ENCODE peak calls at places on chromosomes 5 and 9, in four cellular contexts. T is HFF-Myc, B is BE2C, R is uterus. S is an unnamed sample.

GRCh38 chr5:15008476-15008875 is 136.9 kb upstream of the ANKH start:
- DNase-seq in B (peak; percentile 76), R (peak; percentile 83), T (peak; percentile 78), S (peak; percentile 97)

GRCh38 chr5:171848006-171848405 is 62.4 kb downstream of the SMIM23 start:
- DNase-seq in T (no peak), R (no peak), B (peak; percentile 26), S (no peak)

GRCh38 chr5:77637170-77638074 is 1.1 kb downstream of the OTP start:
- DNase-seq in R (no peak), B (no peak), T (no peak), S (no peak)

GRCh38 chr5:137250421-137250820 is 248.7 kb downstream of the SPOCK1 start:
- DNase-seq in B (no peak), T (no peak), R (no peak), S (no peak)

GRCh38 chr5:100667021-100667671 is 132.0 kb downstream of the FAM174A start:
- DNase-seq in B (no peak), R (no peak), T (no peak), S (no peak)

GRCh38 chr5:138969323-138970013 is 94.3 kb upstream of the LRRTM2 start:
- DNase-seq in R (no peak), B (peak; percentile 75), T (no peak), S (peak; percentile 49)

GRCh38 chr5:171588790-171589189 is 169.3 kb downstream of the FGF18 start:
- DNase-seq in T (no peak), B (no peak), R (no peak), S (no peak)

GRCh38 chr5:90384389-90384788 is 25.2 kb downstream of the CETN3 start:
- DNase-seq in R (no peak), T (no peak), B (no peak), S (no peak)

GRCh38 chr9:127455299-127455992 is 4.1 kb downstream of the LRSAM1 start:
- DNase-seq in B (no peak), R (no peak), T (no peak), S (no peak)

GRCh38 chr5:139417214-139417613 is 13.3 kb upstream of the SPATA24 start:
- DNase-seq in B (no peak), R (no peak), T (no peak), S (peak; percentile 77)

GRCh38 chr5:83375049-83375710 is 96.4 kb upstream of the VCAN start:
- DNase-seq in R (no peak), B (no peak), T (no peak), S (no peak)

GRCh38 chr5:175593794-175594193 is 64.1 kb upstream of the HRH2 start:
- DNase-seq in T (no peak), R (no peak), B (no peak), S (no peak)

GRCh38 chr9:128484686-128485413 is 19.7 kb upstream of the GLE1 start:
- DNase-seq in B (no peak), R (no peak), T (no peak), S (no peak)

GRCh38 chr9:125544988-125545651 is 161.9 kb downstream of the MAPKAP1 start:
- DNase-seq in B (no peak), R (peak; percentile 32), T (peak; percentile 88), S (peak; percentile 79)

GRCh38 chr9:16434522-16434921 is 435.9 kb downstream of the BNC2 start:
- DNase-seq in R (no peak), T (peak; percentile 72), B (no peak), S (no peak)

GRCh38 chr5:6903934-6904333 is 190.7 kb downstream of the TENT4A start:
- DNase-seq in R (no peak), B (no peak), T (no peak), S (no peak)

GRCh38 chr5:157339409-157339808 is 73.5 kb downstream of the CYFIP2 start:
- DNase-seq in B (no peak), R (no peak), T (no peak), S (no peak)

GRCh38 chr9:35690447-35691324 is 961 bp upstream of the TPM2 start:
- DNase-seq in B (peak; percentile 60), T (no peak), R (peak; percentile 91), S (peak; percentile 95)

GRCh38 chr9:4579011-4579410 is 83.1 kb upstream of the PLPP6 start:
- DNase-seq in B (no peak), R (no peak), T (no peak), S (no peak)

GRCh38 chr9:73575661-73576060 is 424.0 kb downstream of the ANXA1 start:
- DNase-seq in R (no peak), B (no peak), T (no peak), S (no peak)

GRCh38 chr5:37723147-37723961 is 116.5 kb downstream of the GDNF start:
- DNase-seq in T (no peak), B (peak; percentile 67), R (no peak), S (no peak)

GRCh38 chr5:123719004-123719403 is 207.0 kb downstream of the CSNK1G3 start:
- DNase-seq in B (no peak), R (no peak), T (no peak), S (no peak)

GRCh38 chr9:70954126-70954525 is 167.3 kb downstream of the TRPM3 start:
- DNase-seq in B (no peak), T (peak; percentile 45), R (no peak), S (no peak)

GRCh38 chr5:139746691-139747582 is 48.7 kb upstream of the PSD2 start:
- DNase-seq in R (peak; percentile 41), B (peak; percentile 38), T (no peak), S (no peak)

GRCh38 chr5:116144103-116144502 is 59.3 kb downstream of the COMMD10 start:
- DNase-seq in B (no peak), R (no peak), T (no peak), S (no peak)

GRCh38 chr5:170338933-170339779 is 41.6 kb upstream of the LCP2 start:
- DNase-seq in T (no peak), B (no peak), R (no peak), S (peak; percentile 65)

GRCh38 chr5:81752644-81752963 is 1.7 kb upstream of the SSBP2 start:
- DNase-seq in T (no peak), B (no peak), R (no peak), S (no peak)

GRCh38 chr9:32551491-32552049 is 557 bp upstream of the SMIM27 start:
- DNase-seq in B (peak; percentile 34), T (no peak), R (peak; percentile 26), S (no peak)

DNA sequence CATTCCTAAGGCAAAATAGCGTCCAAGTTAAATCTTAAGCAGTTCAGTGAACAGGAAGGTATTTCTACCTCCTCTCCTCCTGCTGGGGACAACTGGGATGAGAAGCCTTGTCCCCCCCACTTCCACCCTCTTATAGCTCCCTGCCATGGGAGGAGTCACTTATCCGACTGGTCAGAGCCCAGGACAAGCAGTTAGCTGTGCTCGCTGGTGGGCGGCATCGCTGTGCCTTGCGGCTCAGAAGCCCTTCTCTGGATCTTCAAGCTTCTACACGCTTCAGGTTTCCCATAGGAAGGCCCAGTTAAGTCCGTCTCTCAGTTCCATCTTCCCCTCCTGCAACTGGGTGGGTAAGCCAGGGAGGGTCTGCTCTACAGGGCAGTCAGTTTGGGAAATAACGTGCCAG is 77.2 kb downstream of the PAX5 start:
- DNase-seq in B (no peak), T (no peak), R (no peak), S (no peak)
- H3K4me3 ChIP-seq in B (no peak overlapping the region), T (no peak overlapping the region), R (no peak overlapping the region), S (no peak overlapping the region)

GRCh38 chr5:114361724-114362196 is at the start of gene KCNN2:
- DNase-seq in B (peak; percentile 58), T (peak; percentile 76), R (peak; percentile 50), S (no peak)
- H3K4me3 ChIP-seq in B (peak within 1 kb of the TSS; percentile 51), T (peak within 1 kb of the TSS; percentile 71), R (peak within 1 kb of the TSS; percentile 47), S (peak within 1 kb of the TSS; percentile 71)

GRCh38 chr9:132164604-132165362 is 2.9 kb downstream of the NTNG2 start:
- DNase-seq in R (peak; percentile 36), T (no peak), B (no peak), S (no peak)
- H3K4me3 ChIP-seq in R (no peak overlapping the region), T (no peak overlapping the region), B (no peak overlapping the region), S (peak overlapping the region; percentile 0)

GRCh38 chr9:69195681-69196080 is 21.6 kb downstream of the TJP2 start:
- DNase-seq in T (no peak), R (no peak), B (no peak), S (no peak)

GRCh38 chr9:69190866-69191672 is 17.0 kb downstream of the TJP2 start:
- DNase-seq in T (no peak), B (no peak), R (no peak), S (no peak)

GRCh38 chr9:69192214-69192613 is 18.1 kb downstream of the TJP2 start:
- DNase-seq in R (no peak), B (no peak), T (no peak), S (no peak)

GRCh38 chr9:69195019-69195418 is 20.9 kb downstream of the TJP2 start:
- DNase-seq in T (no peak), R (no peak), B (no peak), S (no peak)

DNA sequence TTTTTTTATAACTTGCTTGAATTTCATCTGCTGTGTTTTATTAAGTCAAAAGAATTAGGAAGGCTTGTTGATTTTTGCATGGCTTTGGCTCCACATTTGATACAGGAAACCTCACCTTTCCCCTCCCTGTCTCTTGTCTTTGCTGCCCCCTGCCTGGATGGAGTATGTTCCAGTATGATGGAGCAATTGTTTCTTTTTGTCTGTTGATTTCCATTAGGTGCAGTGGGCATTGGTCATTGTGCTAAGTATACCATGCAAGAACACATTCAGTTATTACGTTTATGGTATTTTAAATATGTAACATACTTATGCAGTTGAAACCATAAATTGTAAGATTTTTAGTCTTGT is 19.6 kb downstream of the TJP2 start:
- DNase-seq in R (no peak), B (peak; percentile 25), T (no peak), S (no peak)
- H3K4me3 ChIP-seq in R (no peak overlapping the region), B (no peak overlapping the region), T (no peak overlapping the region), S (no peak overlapping the region)

GRCh38 chr9:92968081-92968480 is 20.8 kb downstream of the FGD3 start:
- DNase-seq in R (no peak), B (no peak), T (no peak), S (no peak)

GRCh38 chr9:92964981-92965758 is 17.8 kb downstream of the FGD3 start:
- DNase-seq in B (no peak), R (no peak), T (no peak), S (no peak)

GRCh38 chr9:92964607-92964975 is 17.3 kb downstream of the FGD3 start:
- DNase-seq in R (no peak), B (no peak), T (no peak), S (no peak)

GRCh38 chr9:92965759-92966517 is 18.6 kb downstream of the FGD3 start:
- DNase-seq in B (no peak), T (no peak), R (no peak), S (no peak)

DNA sequence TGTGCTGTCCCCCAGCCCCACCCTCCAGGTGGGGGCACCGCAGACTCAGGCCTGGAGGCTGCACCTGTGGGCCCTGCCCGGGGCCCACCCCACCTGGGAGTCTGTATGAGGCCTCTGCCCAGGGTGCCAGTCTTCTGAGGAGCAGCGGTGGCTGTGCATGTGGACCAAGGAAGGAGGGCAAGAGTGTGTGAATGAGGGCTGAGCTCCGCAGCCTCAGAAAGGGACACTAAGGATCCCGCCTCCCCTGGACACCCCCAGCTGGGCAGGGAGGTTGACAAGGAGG is 19.1 kb downstream of the FGD3 start:
- DNase-seq in B (no peak), R (no peak), T (no peak), S (no peak)
- H3K4me3 ChIP-seq in B (no peak overlapping the region), R (no peak overlapping the region), T (no peak overlapping the region), S (peak overlapping the region; percentile 61)